ENCODE peak calls at places on chromosomes 16 and 17, in six cellular contexts. One of them, this sample, is unnamed.

GRCh38 chr16:83715217-83715920 is 92.4 kb upstream of the HSBP1 start:
- DNase-seq in GM23248: no peak
- DNase-seq in neural progenitor cell: no peak
- DNase-seq in ELR: no peak
- DNase-seq in AG08396: no peak
- DNase-seq in CD8-positive, alpha-beta memory T cell: no peak
- DNase-seq in this sample: no peak

GRCh38 chr17:82116246-82116645 is 18.2 kb upstream of the FASN start:
- DNase-seq in GM23248: no peak
- DNase-seq in AG08396: no peak
- DNase-seq in ELR: no peak
- DNase-seq in neural progenitor cell: no peak
- DNase-seq in CD8-positive, alpha-beta memory T cell: no peak
- DNase-seq in this sample: no peak

GRCh38 chr16:73176577-73177013 is 128.7 kb upstream of the ZFHX3 start:
- DNase-seq in AG08396: peak; percentile 64
- DNase-seq in neural progenitor cell: peak; percentile 27
- DNase-seq in GM23248: peak; percentile 96
- DNase-seq in CD8-positive, alpha-beta memory T cell: no peak
- DNase-seq in ELR: peak; percentile 89
- DNase-seq in this sample: no peak

GRCh38 chr17:74274703-74275340 is 788 bp downstream of the DNAI2 start:
- DNase-seq in ELR: no peak
- DNase-seq in GM23248: no peak
- DNase-seq in AG08396: no peak
- DNase-seq in neural progenitor cell: no peak
- DNase-seq in CD8-positive, alpha-beta memory T cell: no peak
- DNase-seq in this sample: no peak

GRCh38 chr17:81167194-81167524 is 1.1 kb upstream of the AATK start:
- DNase-seq in GM23248: no peak
- DNase-seq in ELR: no peak
- DNase-seq in CD8-positive, alpha-beta memory T cell: no peak
- DNase-seq in AG08396: no peak
- DNase-seq in neural progenitor cell: no peak
- DNase-seq in this sample: no peak

GRCh38 chr16:19389246-19389645 is 28.4 kb upstream of the TMC5 start:
- DNase-seq in GM23248: peak; percentile 43
- DNase-seq in AG08396: no peak
- DNase-seq in ELR: peak; percentile 65
- DNase-seq in CD8-positive, alpha-beta memory T cell: no peak
- DNase-seq in neural progenitor cell: peak; percentile 73
- DNase-seq in this sample: no peak

GRCh38 chr17:17669851-17670232 is 11.4 kb upstream of the RAI1 start:
- DNase-seq in neural progenitor cell: no peak
- DNase-seq in ELR: no peak
- DNase-seq in AG08396: no peak
- DNase-seq in CD8-positive, alpha-beta memory T cell: no peak
- DNase-seq in GM23248: no peak
- DNase-seq in this sample: no peak

GRCh38 chr17:79476074-79476473 is 134.8 kb downstream of the RBFOX3 start:
- DNase-seq in neural progenitor cell: peak; percentile 39
- DNase-seq in CD8-positive, alpha-beta memory T cell: no peak
- DNase-seq in ELR: no peak
- DNase-seq in GM23248: no peak
- DNase-seq in AG08396: no peak
- DNase-seq in this sample: no peak

GRCh38 chr17:81929253-81930141 is 2.0 kb upstream of the MAFG start:
- DNase-seq in neural progenitor cell: no peak
- DNase-seq in CD8-positive, alpha-beta memory T cell: no peak
- DNase-seq in ELR: no peak
- DNase-seq in GM23248: no peak
- DNase-seq in AG08396: no peak
- DNase-seq in this sample: no peak

GRCh38 chr17:58191259-58191896 is 1.1 kb upstream of the EPX start:
- DNase-seq in CD8-positive, alpha-beta memory T cell: no peak
- DNase-seq in AG08396: no peak
- DNase-seq in neural progenitor cell: no peak
- DNase-seq in ELR: peak; percentile 16
- DNase-seq in GM23248: peak; percentile 21
- DNase-seq in this sample: no peak

GRCh38 chr17:13557077-13557476 is 44.7 kb downstream of the HS3ST3A1 start:
- DNase-seq in AG08396: no peak
- DNase-seq in neural progenitor cell: no peak
- DNase-seq in ELR: peak; percentile 81
- DNase-seq in GM23248: peak; percentile 88
- DNase-seq in CD8-positive, alpha-beta memory T cell: no peak
- DNase-seq in this sample: no peak

GRCh38 chr16:10685709-10686108 is 9.0 kb downstream of the TEKT5 start:
- DNase-seq in GM23248: no peak
- DNase-seq in AG08396: no peak
- DNase-seq in CD8-positive, alpha-beta memory T cell: no peak
- DNase-seq in neural progenitor cell: no peak
- DNase-seq in ELR: no peak
- DNase-seq in this sample: no peak

GRCh38 chr16:86880316-86881117 is 302.2 kb downstream of the FOXL1 start:
- DNase-seq in GM23248: peak; percentile 42
- DNase-seq in CD8-positive, alpha-beta memory T cell: no peak
- DNase-seq in AG08396: peak; percentile 45
- DNase-seq in neural progenitor cell: no peak
- DNase-seq in ELR: peak; percentile 23
- DNase-seq in this sample: no peak

GRCh38 chr16:66326995-66327513 is 39.4 kb upstream of the CDH5 start:
- DNase-seq in GM23248: no peak
- DNase-seq in ELR: no peak
- DNase-seq in CD8-positive, alpha-beta memory T cell: no peak
- DNase-seq in AG08396: no peak
- DNase-seq in neural progenitor cell: no peak
- DNase-seq in this sample: peak; percentile 42

GRCh38 chr16:14475370-14476139 is 154.5 kb downstream of the PARN start:
- DNase-seq in ELR: no peak
- DNase-seq in CD8-positive, alpha-beta memory T cell: no peak
- DNase-seq in AG08396: no peak
- DNase-seq in neural progenitor cell: no peak
- DNase-seq in GM23248: peak; percentile 80
- DNase-seq in this sample: no peak

GRCh38 chr17:79837888-79838540 is 1.2 kb downstream of the CBX4 start:
- DNase-seq in AG08396: no peak
- DNase-seq in ELR: no peak
- DNase-seq in neural progenitor cell: peak; percentile 41
- DNase-seq in CD8-positive, alpha-beta memory T cell: peak; percentile 65
- DNase-seq in GM23248: no peak
- DNase-seq in this sample: no peak

GRCh38 chr16:8730335-8730915 is 56.0 kb downstream of the ABAT start:
- DNase-seq in GM23248: no peak
- DNase-seq in AG08396: no peak
- DNase-seq in CD8-positive, alpha-beta memory T cell: no peak
- DNase-seq in neural progenitor cell: no peak
- DNase-seq in ELR: no peak
- DNase-seq in this sample: no peak

GRCh38 chr16:716250-716607 is 1.3 kb downstream of the METRN start:
- DNase-seq in ELR: peak; percentile 35
- DNase-seq in GM23248: peak; percentile 63
- DNase-seq in AG08396: peak; percentile 80
- DNase-seq in neural progenitor cell: peak; percentile 95
- DNase-seq in CD8-positive, alpha-beta memory T cell: no peak
- DNase-seq in this sample: peak; percentile 92

GRCh38 chr16:28985611-28986041 is 774 bp downstream of the LAT start:
- DNase-seq in AG08396: no peak
- DNase-seq in GM23248: no peak
- DNase-seq in ELR: no peak
- DNase-seq in CD8-positive, alpha-beta memory T cell: no peak
- DNase-seq in neural progenitor cell: no peak
- DNase-seq in this sample: no peak

GRCh38 chr17:71260366-71260765 is 860.5 kb upstream of the SOX9 start:
- DNase-seq in GM23248: peak; percentile 79
- DNase-seq in AG08396: no peak
- DNase-seq in neural progenitor cell: no peak
- DNase-seq in ELR: peak; percentile 17
- DNase-seq in CD8-positive, alpha-beta memory T cell: no peak
- DNase-seq in this sample: no peak

GRCh38 chr16:86566601-86566965 is at the start of gene FOXC2:
- DNase-seq in GM23248: peak; percentile 98
- DNase-seq in ELR: peak; percentile 97
- DNase-seq in neural progenitor cell: peak; percentile 95
- DNase-seq in AG08396: peak; percentile 95
- DNase-seq in CD8-positive, alpha-beta memory T cell: peak; percentile 50
- DNase-seq in this sample: no peak

GRCh38 chr17:81956607-81957589 is 4.1 kb downstream of the NOTUM start:
- DNase-seq in CD8-positive, alpha-beta memory T cell: peak; percentile 48
- DNase-seq in GM23248: no peak
- DNase-seq in ELR: no peak
- DNase-seq in neural progenitor cell: no peak
- DNase-seq in AG08396: no peak
- DNase-seq in this sample: no peak

GRCh38 chr17:74713199-74713755 is 554 bp upstream of the CD300LF start:
- DNase-seq in neural progenitor cell: no peak
- DNase-seq in GM23248: no peak
- DNase-seq in CD8-positive, alpha-beta memory T cell: no peak
- DNase-seq in AG08396: no peak
- DNase-seq in ELR: no peak
- DNase-seq in this sample: no peak

GRCh38 chr17:32593003-32593402 is 106.2 kb downstream of the CDK5R1 start:
- DNase-seq in neural progenitor cell: no peak
- DNase-seq in AG08396: no peak
- DNase-seq in GM23248: no peak
- DNase-seq in ELR: peak; percentile 33
- DNase-seq in CD8-positive, alpha-beta memory T cell: no peak
- DNase-seq in this sample: no peak

GRCh38 chr17:13749566-13750235 is 148.0 kb upstream of the HS3ST3A1 start:
- DNase-seq in GM23248: no peak
- DNase-seq in neural progenitor cell: no peak
- DNase-seq in ELR: no peak
- DNase-seq in CD8-positive, alpha-beta memory T cell: no peak
- DNase-seq in AG08396: no peak
- DNase-seq in this sample: no peak

GRCh38 chr16:14405611-14406537 is 224.2 kb downstream of the PARN start:
- DNase-seq in CD8-positive, alpha-beta memory T cell: no peak
- DNase-seq in AG08396: peak; percentile 23
- DNase-seq in neural progenitor cell: peak; percentile 53
- DNase-seq in ELR: peak; percentile 29
- DNase-seq in GM23248: peak; percentile 61
- DNase-seq in this sample: no peak

GRCh38 chr17:69525920-69526841 is 111.7 kb downstream of the MAP2K6 start:
- DNase-seq in CD8-positive, alpha-beta memory T cell: no peak
- DNase-seq in neural progenitor cell: peak; percentile 55
- DNase-seq in AG08396: peak; percentile 51
- DNase-seq in ELR: peak; percentile 78
- DNase-seq in GM23248: peak; percentile 71
- DNase-seq in this sample: no peak

GRCh38 chr17:73211745-73212144 is 18.9 kb downstream of the COG1 start:
- DNase-seq in ELR: no peak
- DNase-seq in AG08396: no peak
- DNase-seq in neural progenitor cell: no peak
- DNase-seq in CD8-positive, alpha-beta memory T cell: peak; percentile 82
- DNase-seq in GM23248: no peak
- DNase-seq in this sample: no peak

GRCh38 chr16:70151391-70151790 is 22.2 kb upstream of the CLEC18C start:
- DNase-seq in ELR: no peak
- DNase-seq in AG08396: no peak
- DNase-seq in CD8-positive, alpha-beta memory T cell: no peak
- DNase-seq in neural progenitor cell: no peak
- DNase-seq in GM23248: no peak
- DNase-seq in this sample: no peak

GRCh38 chr16:57883953-57884654 is 81.8 kb upstream of the KIFC3 start:
- DNase-seq in CD8-positive, alpha-beta memory T cell: no peak
- DNase-seq in ELR: no peak
- DNase-seq in neural progenitor cell: no peak
- DNase-seq in AG08396: no peak
- DNase-seq in GM23248: no peak
- DNase-seq in this sample: no peak

GRCh38 chr16:54204756-54205155 is 81.8 kb downstream of the IRX3 start:
- DNase-seq in neural progenitor cell: no peak
- DNase-seq in GM23248: no peak
- DNase-seq in CD8-positive, alpha-beta memory T cell: no peak
- DNase-seq in ELR: no peak
- DNase-seq in AG08396: no peak
- DNase-seq in this sample: no peak

GRCh38 chr17:41489531-41489930 is at the start of gene KRT36:
- DNase-seq in ELR: no peak
- DNase-seq in CD8-positive, alpha-beta memory T cell: no peak
- DNase-seq in AG08396: no peak
- DNase-seq in neural progenitor cell: no peak
- DNase-seq in GM23248: no peak
- DNase-seq in this sample: no peak

GRCh38 chr16:72808754-72809153 is 239.2 kb downstream of the ZFHX3 start:
- DNase-seq in ELR: no peak
- DNase-seq in CD8-positive, alpha-beta memory T cell: no peak
- DNase-seq in neural progenitor cell: no peak
- DNase-seq in GM23248: no peak
- DNase-seq in AG08396: no peak
- DNase-seq in this sample: no peak

GRCh38 chr17:75998327-75998795 is 2.3 kb upstream of the CDK3 start:
- DNase-seq in GM23248: no peak
- DNase-seq in AG08396: no peak
- DNase-seq in CD8-positive, alpha-beta memory T cell: no peak
- DNase-seq in neural progenitor cell: no peak
- DNase-seq in ELR: peak; percentile 81
- DNase-seq in this sample: no peak

GRCh38 chr17:61470530-61471136 is 18.4 kb downstream of the TBX4 start:
- DNase-seq in CD8-positive, alpha-beta memory T cell: no peak
- DNase-seq in neural progenitor cell: no peak
- DNase-seq in GM23248: no peak
- DNase-seq in ELR: no peak
- DNase-seq in AG08396: no peak
- DNase-seq in this sample: no peak